ENCODE peak calls at places on chromosomes 1 and 21, in six cellular contexts. E is stimulated activated CD4-positive, alpha-beta T cell treated with anti-CD3 and anti-CD28 coated beads, Interleukin-12 subunit alpha, Interleukin-12 subunit beta, amount 100 ng/mL, for 4 hours; A is HT-29; V is dermis blood vessel endothelial cell; I is endothelial cell; G is GOT3. S is an unnamed sample.

GRCh38 chr1:199959775-199960110 is 67.8 kb upstream of the NR5A2 start:
- DNase-seq in E (no peak), A (no peak), V (no peak), I (no peak), G (no peak), S (no peak)

GRCh38 chr1:31626451-31627202 is 9.1 kb downstream of the HCRTR1 start:
- DNase-seq in E (no peak), A (no peak), V (no peak), I (no peak), G (no peak), S (no peak)

GRCh38 chr1:228176461-228177182 is 11.0 kb downstream of the IBA57 start:
- DNase-seq in E (no peak), A (no peak), V (no peak), I (no peak), G (no peak), S (no peak)

GRCh38 chr21:25370311-25370744 is 237.0 kb downstream of the MRPL39 start:
- DNase-seq in E (no peak), A (no peak), V (no peak), I (no peak), G (peak; percentile 16), S (no peak)

GRCh38 chr21:38740131-38740530 is 65.6 kb upstream of the ETS2 start:
- DNase-seq in E (no peak), A (no peak), V (no peak), I (no peak), G (no peak), S (peak; percentile 3)

GRCh38 chr21:15211491-15212133 is 146.8 kb upstream of the NRIP1 start:
- DNase-seq in E (no peak), A (no peak), V (no peak), I (no peak), G (no peak), S (no peak)

GRCh38 chr1:2494323-2494693 is 18.2 kb downstream of the PLCH2 start:
- DNase-seq in E (no peak), A (peak; percentile 63), V (no peak), I (no peak), G (no peak), S (no peak)

GRCh38 chr1:51281807-51282206 is 45.7 kb downstream of the RNF11 start:
- DNase-seq in E (no peak), A (no peak), V (no peak), I (no peak), G (no peak), S (no peak)

GRCh38 chr1:89918127-89918793 is 76.7 kb upstream of the ZNF326 start:
- DNase-seq in E (no peak), A (no peak), V (no peak), I (no peak), G (no peak), S (peak; percentile 43)

GRCh38 chr1:44924835-44925464 is 61.4 kb downstream of the EIF2B3 start:
- DNase-seq in E (no peak), A (peak; percentile 76), V (peak; percentile 88), I (no peak), G (no peak), S (peak; percentile 76)

GRCh38 chr21:43904316-43904925 is 39.4 kb downstream of the AGPAT3 start:
- DNase-seq in E (no peak), A (no peak), V (no peak), I (no peak), G (no peak), S (no peak)

GRCh38 chr1:55568732-55569131 is 353.6 kb upstream of the USP24 start:
- DNase-seq in E (no peak), A (no peak), V (no peak), I (no peak), G (no peak), S (no peak)

S was measured in SK-MEL-5.